ENCODE peak calls at places on chromosomes 2 and 18, in six cellular contexts. K is posterior cingulate gyrus; W is A549; Z is stimulated activated naive CD8-positive, alpha-beta T cell treated with anti-CD3 and anti-CD28 coated beads, Interleukin-15, amount 100 ng/mL, for 72 hours; H is AG04449; M is GM19239. O is an unnamed sample.

GRCh38 chr2:109144271-109144670 is 15.3 kb downstream of the SH3RF3 start:
- DNase-seq in K (no peak), M (no peak), H (no peak), Z (no peak), W (no peak), O (no peak)

GRCh38 chr2:157744571-157745076 is 116.0 kb upstream of the ACVR1C start:
- DNase-seq in W (no peak), M (no peak), K (no peak), Z (no peak), H (no peak), O (no peak)

GRCh38 chr2:132383956-132384355 is 32.6 kb upstream of the GPR39 start:
- DNase-seq in M (no peak), W (no peak), Z (no peak), K (no peak), H (no peak), O (no peak)

GRCh38 chr2:81235601-81236000 is 931.0 kb upstream of the LRRTM1 start:
- DNase-seq in W (no peak), H (no peak), M (no peak), Z (no peak), K (no peak), O (no peak)

GRCh38 chr2:55943466-55943865 is 19.9 kb upstream of the EFEMP1 start:
- DNase-seq in H (no peak), M (no peak), K (no peak), Z (no peak), W (no peak), O (no peak)

GRCh38 chr2:52404866-52405265 is 1362.7 kb upstream of the CHAC2 start:
- DNase-seq in W (no peak), H (no peak), M (no peak), K (no peak), Z (no peak), O (peak; percentile 15)

GRCh38 chr2:238703436-238703835 is 144.4 kb upstream of the TWIST2 start:
- DNase-seq in M (no peak), H (no peak), Z (no peak), W (no peak), K (no peak), O (no peak)

GRCh38 chr2:72887836-72888437 is 729 bp downstream of the SPR start:
- DNase-seq in H (no peak), K (peak; percentile 85), Z (peak; percentile 59), W (peak; percentile 93), M (peak; percentile 48), O (peak; percentile 92)

GRCh38 chr18:36330435-36331049 is 33.0 kb downstream of the FHOD3 start:
- DNase-seq in M (no peak), Z (no peak), W (no peak), K (no peak), H (no peak), O (no peak)

GRCh38 chr2:171432969-171433762 is 624 bp downstream of the METTL8 start:
- DNase-seq in K (no peak), W (peak; percentile 77), H (no peak), M (no peak), Z (peak; percentile 59), O (peak; percentile 26)

GRCh38 chr2:74886251-74886650 is 52.3 kb downstream of the HK2 start:
- DNase-seq in W (no peak), M (no peak), H (no peak), Z (no peak), K (no peak), O (no peak)